ENCODE peak calls at places on chromosome 12, in five cellular contexts. One of them, this sample, is unnamed.

GRCh38 chr12:105271364-105271763 is 35.4 kb upstream of the APPL2 start:
- DNase-seq in AG04450: no peak
- DNase-seq in GM12865: no peak
- DNase-seq in body of pancreas: no peak
- DNase-seq in SK-N-SH: no peak
- DNase-seq in this sample: no peak

GRCh38 chr12:119868992-119869391 is 8.1 kb downstream of the CIT start:
- DNase-seq in AG04450: no peak
- DNase-seq in GM12865: no peak
- DNase-seq in body of pancreas: no peak
- DNase-seq in SK-N-SH: no peak
- DNase-seq in this sample: no peak

GRCh38 chr12:2198088-2198501 is 145.3 kb downstream of the CACNA1C start:
- DNase-seq in AG04450: no peak
- DNase-seq in GM12865: no peak
- DNase-seq in body of pancreas: no peak
- DNase-seq in SK-N-SH: no peak
- DNase-seq in this sample: peak; percentile 67

GRCh38 chr12:31773223-31773750 is 44.5 kb upstream of the AMN1 start:
- DNase-seq in AG04450: no peak
- DNase-seq in GM12865: peak; percentile 57
- DNase-seq in body of pancreas: peak; percentile 24
- DNase-seq in SK-N-SH: peak; percentile 30
- DNase-seq in this sample: peak; percentile 67

GRCh38 chr12:125332900-125333299 is 267.7 kb downstream of the AACS start:
- DNase-seq in AG04450: no peak
- DNase-seq in GM12865: no peak
- DNase-seq in body of pancreas: no peak
- DNase-seq in SK-N-SH: no peak
- DNase-seq in this sample: no peak

GRCh38 chr12:18578191-18578590 is 159.6 kb downstream of the PLCZ1 start:
- DNase-seq in AG04450: no peak
- DNase-seq in GM12865: no peak
- DNase-seq in body of pancreas: no peak
- DNase-seq in SK-N-SH: no peak
- DNase-seq in this sample: peak; percentile 60

GRCh38 chr12:105099355-105099754 is 8.2 kb upstream of the WASHC4 start:
- DNase-seq in AG04450: no peak
- DNase-seq in GM12865: no peak
- DNase-seq in body of pancreas: no peak
- DNase-seq in SK-N-SH: no peak
- DNase-seq in this sample: no peak

GRCh38 chr12:96719671-96720362 is 187.2 kb upstream of the NEDD1 start:
- DNase-seq in AG04450: no peak
- DNase-seq in GM12865: peak; percentile 66
- DNase-seq in body of pancreas: no peak
- DNase-seq in SK-N-SH: no peak
- DNase-seq in this sample: peak; percentile 47

GRCh38 chr12:93317227-93317626 is 60.5 kb upstream of the NUDT4 start:
- DNase-seq in AG04450: no peak
- DNase-seq in GM12865: no peak
- DNase-seq in body of pancreas: no peak
- DNase-seq in SK-N-SH: no peak
- DNase-seq in this sample: no peak

GRCh38 chr12:66516133-66516532 is 162.7 kb downstream of the GRIP1 start:
- DNase-seq in AG04450: no peak
- DNase-seq in GM12865: no peak
- DNase-seq in body of pancreas: no peak
- DNase-seq in SK-N-SH: no peak
- DNase-seq in this sample: no peak

GRCh38 chr12:95590775-95591174 is 39.5 kb upstream of the USP44 start:
- DNase-seq in AG04450: no peak
- DNase-seq in GM12865: no peak
- DNase-seq in body of pancreas: peak; percentile 28
- DNase-seq in SK-N-SH: no peak
- DNase-seq in this sample: no peak

GRCh38 chr12:53652366-53652765 is 23.5 kb downstream of the ATP5MC2 start:
- DNase-seq in AG04450: no peak
- DNase-seq in GM12865: no peak
- DNase-seq in body of pancreas: no peak
- DNase-seq in SK-N-SH: no peak
- DNase-seq in this sample: peak; percentile 41

GRCh38 chr12:70994217-70994788 is 73.8 kb upstream of the PTPRR start:
- DNase-seq in AG04450: no peak
- DNase-seq in GM12865: no peak
- DNase-seq in body of pancreas: no peak
- DNase-seq in SK-N-SH: no peak
- DNase-seq in this sample: peak; percentile 95

GRCh38 chr12:131914179-131914702 is 14.8 kb upstream of the PUS1 start:
- DNase-seq in AG04450: no peak
- DNase-seq in GM12865: no peak
- DNase-seq in body of pancreas: no peak
- DNase-seq in SK-N-SH: no peak
- DNase-seq in this sample: no peak

GRCh38 chr12:131913666-131914065 is 15.4 kb upstream of the PUS1 start:
- DNase-seq in AG04450: no peak
- DNase-seq in GM12865: no peak
- DNase-seq in body of pancreas: no peak
- DNase-seq in SK-N-SH: no peak
- DNase-seq in this sample: no peak

GRCh38 chr12:131911251-131911650 is 16.8 kb downstream of the ULK1 start:
- DNase-seq in AG04450: no peak
- DNase-seq in GM12865: no peak
- DNase-seq in body of pancreas: no peak
- DNase-seq in SK-N-SH: no peak
- DNase-seq in this sample: no peak

GRCh38 chr12:131911851-131912525 is 17.1 kb upstream of the PUS1 start:
- DNase-seq in AG04450: no peak
- DNase-seq in GM12865: no peak
- DNase-seq in body of pancreas: no peak
- DNase-seq in SK-N-SH: peak; percentile 65
- DNase-seq in this sample: no peak

GRCh38 chr12:131912526-131913274 is 16.4 kb upstream of the PUS1 start:
- DNase-seq in AG04450: peak; percentile 37
- DNase-seq in GM12865: no peak
- DNase-seq in body of pancreas: peak; percentile 89
- DNase-seq in SK-N-SH: peak; percentile 98
- DNase-seq in this sample: peak; percentile 89
- TF ChIP-seq CTCF in AG04450: no peak
- TF ChIP-seq CTCF in GM12865: no peak
- TF ChIP-seq CTCF in body of pancreas: no peak
- TF ChIP-seq CTCF in SK-N-SH: peak; percentile 22
- TF ChIP-seq CTCF in this sample: peak; percentile 4

GRCh38 chr12:4279120-4279690 is 5.6 kb downstream of the CCND2 start:
- DNase-seq in AG04450: no peak
- DNase-seq in GM12865: no peak
- DNase-seq in body of pancreas: no peak
- DNase-seq in SK-N-SH: no peak
- DNase-seq in this sample: no peak
- H3K4me3 ChIP-seq in AG04450: no peak overlapping the region
- H3K4me3 ChIP-seq in GM12865: no peak overlapping the region
- H3K4me3 ChIP-seq in body of pancreas: no peak overlapping the region
- H3K4me3 ChIP-seq in SK-N-SH: no peak overlapping the region
- H3K4me3 ChIP-seq in this sample: no peak overlapping the region

GRCh38 chr12:28759334-28759733 is 389.7 kb upstream of the FAR2 start:
- DNase-seq in AG04450: no peak
- DNase-seq in GM12865: no peak
- DNase-seq in body of pancreas: no peak
- DNase-seq in SK-N-SH: no peak
- DNase-seq in this sample: peak; percentile 81
- TF ChIP-seq CTCF in AG04450: no peak
- TF ChIP-seq CTCF in GM12865: no peak
- TF ChIP-seq CTCF in body of pancreas: no peak
- TF ChIP-seq CTCF in SK-N-SH: no peak
- TF ChIP-seq CTCF in this sample: no peak

GRCh38 chr12:78143717-78144116 is 313.0 kb downstream of the NAV3 start:
- DNase-seq in AG04450: no peak
- DNase-seq in GM12865: no peak
- DNase-seq in body of pancreas: no peak
- DNase-seq in SK-N-SH: no peak
- DNase-seq in this sample: no peak

GRCh38 chr12:78149459-78149858 is 318.8 kb downstream of the NAV3 start:
- DNase-seq in AG04450: no peak
- DNase-seq in GM12865: no peak
- DNase-seq in body of pancreas: no peak
- DNase-seq in SK-N-SH: peak; percentile 1
- DNase-seq in this sample: peak; percentile 39

GRCh38 chr12:78146365-78146772 is 315.7 kb downstream of the NAV3 start:
- DNase-seq in AG04450: peak; percentile 11
- DNase-seq in GM12865: peak; percentile 32
- DNase-seq in body of pancreas: no peak
- DNase-seq in SK-N-SH: peak; percentile 5
- DNase-seq in this sample: peak; percentile 69
- H3K4me3 ChIP-seq in AG04450: no peak overlapping the region
- H3K4me3 ChIP-seq in GM12865: no peak overlapping the region
- H3K4me3 ChIP-seq in body of pancreas: no peak overlapping the region
- H3K4me3 ChIP-seq in SK-N-SH: no peak overlapping the region
- H3K4me3 ChIP-seq in this sample: no peak overlapping the region

GRCh38 chr12:113889076-113889475 is 77.0 kb downstream of the RBM19 start:
- DNase-seq in AG04450: no peak
- DNase-seq in GM12865: no peak
- DNase-seq in body of pancreas: no peak
- DNase-seq in SK-N-SH: peak; percentile 45
- DNase-seq in this sample: peak; percentile 5
- TF ChIP-seq CTCF in AG04450: no peak
- TF ChIP-seq CTCF in GM12865: no peak
- TF ChIP-seq CTCF in body of pancreas: no peak
- TF ChIP-seq CTCF in SK-N-SH: no peak
- TF ChIP-seq CTCF in this sample: no peak

GRCh38 chr12:76765598-76765997 is 1.7 kb downstream of the ZDHHC17 start:
- DNase-seq in AG04450: no peak
- DNase-seq in GM12865: no peak
- DNase-seq in body of pancreas: no peak
- DNase-seq in SK-N-SH: no peak
- DNase-seq in this sample: no peak
- H3K4me3 ChIP-seq in AG04450: peak overlapping the region; percentile 94
- H3K4me3 ChIP-seq in GM12865: no peak overlapping the region
- H3K4me3 ChIP-seq in body of pancreas: no peak overlapping the region
- H3K4me3 ChIP-seq in SK-N-SH: peak overlapping the region; percentile 78
- H3K4me3 ChIP-seq in this sample: no peak overlapping the region